ENCODE peak calls at places on chromosomes 13 and 19, in five cellular contexts. L is IMR-90, T is A549, U is K562, Z is GM12878. A is an unnamed sample.

GRCh38 chr19:39502640-39503417 is 4.1 kb downstream of the DLL3 start:
- DNase-seq in L (peak), U (peak), T (peak), Z (no peak), A (peak)

GRCh38 chr19:44939668-44940067 is 2.4 kb upstream of the APOC4 start:
- DNase-seq in Z (no peak), U (no peak), L (no peak), T (no peak), A (no peak)

GRCh38 chr13:26220575-26220974 is 1.5 kb downstream of the RNF6 start:
- DNase-seq in U (no peak), L (peak), Z (no peak), T (no peak), A (no peak)

GRCh38 chr19:17348700-17349099 is 11.3 kb downstream of the GTPBP3 start:
- DNase-seq in L (peak), Z (no peak), T (peak), U (peak), A (peak)

GRCh38 chr13:49649244-49649962 is 21.1 kb downstream of the ARL11 start:
- DNase-seq in T (peak), Z (no peak), U (peak), L (peak), A (no peak)

GRCh38 chr19:31501427-31502195 is 152.4 kb upstream of the TSHZ3 start:
- DNase-seq in U (no peak), T (no peak), L (no peak), Z (no peak), A (no peak)

GRCh38 chr13:98984983-98985382 is 7.1 kb upstream of the DOCK9 start:
- DNase-seq in L (no peak), U (peak), T (no peak), Z (no peak), A (no peak)

GRCh38 chr13:19324325-19324724 is 142.7 kb upstream of the TUBA3C start:
- DNase-seq in U (no peak), T (no peak), L (no peak), Z (no peak), A (no peak)

GRCh38 chr19:48254529-48254970 is 1.2 kb downstream of the CARD8 start:
- DNase-seq in L (no peak), T (no peak), Z (no peak), U (no peak), A (no peak)

GRCh38 chr19:51514866-51515481 is 13.4 kb upstream of the SIGLEC12 start:
- DNase-seq in L (peak), T (peak), U (peak), Z (peak), A (peak)

GRCh38 chr13:51015973-51016372 is 95.1 kb downstream of the C13orf42 start:
- DNase-seq in Z (no peak), L (no peak), U (no peak), T (no peak), A (no peak)

GRCh38 chr19:55467236-55468053 is 2.9 kb upstream of the C19orf85 start:
- DNase-seq in L (peak), T (peak), U (peak), Z (no peak), A (peak)

DNA sequence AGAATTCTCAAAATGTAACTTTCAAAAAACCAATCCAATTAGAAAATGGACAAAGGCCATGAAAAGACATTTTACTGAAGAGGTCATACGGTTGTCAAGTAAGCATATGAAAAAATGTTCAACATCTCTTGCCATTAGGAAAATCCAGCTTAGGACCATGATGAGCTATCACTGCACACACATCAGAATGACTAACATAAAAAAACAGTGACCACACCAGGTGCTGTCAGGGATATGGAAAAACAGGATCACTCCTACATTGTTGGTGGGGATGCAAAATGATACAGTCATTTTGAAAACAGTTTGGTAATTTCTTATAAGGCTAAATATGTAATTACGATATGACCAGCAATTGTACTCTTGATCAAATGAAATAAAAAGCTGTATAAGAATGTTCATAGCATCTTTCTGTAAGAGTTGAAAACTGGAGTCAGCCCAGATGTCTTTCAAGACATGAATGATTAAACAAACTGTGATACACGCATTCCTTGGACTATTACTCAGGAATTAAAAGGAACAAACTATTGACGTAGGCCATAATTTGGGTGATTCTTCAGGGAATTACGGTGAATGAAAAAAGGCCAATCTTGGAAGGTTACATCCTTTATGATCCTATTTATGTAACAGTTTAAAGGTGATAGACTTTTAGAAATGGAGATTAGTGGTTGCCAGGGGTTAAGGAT is 26.9 kb upstream of the RCBTB2 start:
- DNase-seq in U (no peak), Z (no peak), L (peak), T (no peak), A (no peak)
- H3K4me2 ChIP-seq in U (no peak), Z (no peak), L (no peak), T (no peak), A (no peak)

GRCh38 chr19:18596752-18597157 is 8.2 kb downstream of the REX1BD start:
- DNase-seq in L (no peak), U (peak), T (peak), Z (no peak), A (peak)
- TF ChIP-seq RCOR1 in L (no peak), U (no peak), T (no peak), Z (no peak), A (no peak)

DNA sequence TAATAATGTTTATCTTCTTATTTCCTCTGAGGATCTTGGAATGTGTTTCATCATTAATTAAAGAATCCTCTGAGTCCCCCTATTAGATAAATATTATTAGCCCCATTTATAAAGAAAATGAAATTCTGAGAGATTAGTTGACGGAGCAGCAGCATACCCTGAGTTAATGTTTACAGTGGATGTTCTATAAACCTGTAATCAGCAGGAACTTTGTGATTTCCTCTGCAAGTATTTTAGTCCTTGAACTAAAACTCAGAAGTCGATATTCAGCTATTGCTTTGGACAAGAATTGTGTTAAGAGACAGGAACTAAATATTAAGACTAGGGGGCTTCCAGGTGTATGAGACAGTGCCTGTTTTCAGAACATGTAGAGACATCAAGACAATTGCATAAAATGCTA is 243.3 kb downstream of the DCT start:
- DNase-seq in U (no peak), T (no peak), L (no peak), Z (no peak), A (no peak)
- H3K4me2 ChIP-seq in U (no peak), T (no peak), L (no peak), Z (no peak), A (peak)

DNA sequence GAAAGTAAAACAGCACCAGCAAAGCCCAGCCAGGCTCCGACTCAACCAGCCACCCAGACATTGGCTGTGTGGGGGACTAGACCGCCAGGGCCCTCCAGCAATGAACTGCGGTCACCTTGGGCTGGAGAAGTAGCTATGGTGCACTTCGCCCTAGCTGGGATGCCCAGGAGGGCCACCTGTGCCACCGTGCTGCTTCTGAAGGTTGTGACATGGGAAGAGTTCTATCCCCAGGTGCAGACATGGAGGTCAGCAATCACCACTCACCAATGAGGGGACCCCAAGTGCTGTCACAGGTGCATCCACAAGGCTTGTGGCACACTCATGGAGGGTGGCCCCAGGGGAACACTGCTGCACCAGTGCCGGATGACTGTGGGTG is 73.4 kb downstream of the CEBPG start:
- DNase-seq in T (no peak), Z (no peak), U (no peak), L (no peak), A (no peak)
- TF ChIP-seq RCOR1 in T (no peak), Z (no peak), U (no peak), L (no peak), A (no peak)

GRCh38 chr13:65508745-65509144 is 1721.4 kb downstream of the PCDH9 start:
- DNase-seq in Z (no peak), U (no peak), T (no peak), L (no peak), A (no peak)

GRCh38 chr13:65508338-65508737 is 1721.8 kb downstream of the PCDH9 start:
- DNase-seq in T (no peak), U (no peak), L (no peak), Z (no peak), A (no peak)

GRCh38 chr13:65504213-65504612 is 1725.9 kb downstream of the PCDH9 start:
- DNase-seq in T (no peak), Z (no peak), U (no peak), L (no peak), A (no peak)

DNA sequence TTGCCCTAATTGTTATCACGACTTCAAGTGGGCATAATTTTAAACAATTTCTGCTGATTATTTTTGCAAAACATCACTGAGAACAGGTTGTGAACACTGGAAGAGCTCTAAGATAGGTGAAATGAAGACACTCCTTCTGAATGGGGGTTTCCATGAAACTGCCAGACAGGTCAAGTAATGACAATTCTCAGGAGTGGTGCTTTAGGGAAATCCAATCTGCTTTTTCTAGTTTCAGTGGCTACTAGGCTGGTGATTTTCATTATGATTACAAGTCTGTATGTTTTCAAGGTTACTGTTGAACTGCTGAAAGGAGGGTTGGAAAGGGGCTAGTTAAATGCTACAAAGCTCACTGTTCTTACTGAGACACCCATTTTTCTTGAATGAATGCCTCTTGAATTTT is 1724.2 kb downstream of the PCDH9 start:
- DNase-seq in T (no peak), Z (no peak), L (no peak), U (no peak), A (no peak)
- H3K4me2 ChIP-seq in T (no peak), Z (no peak), L (no peak), U (no peak), A (no peak)

GRCh38 chr13:45339867-45340266 is 1.1 kb downstream of the TPT1 start:
- DNase-seq in Z (no peak), U (no peak), L (no peak), T (no peak), A (no peak)
- TF ChIP-seq RCOR1 in Z (no peak), U (no peak), L (no peak), T (no peak), A (no peak)

DNA sequence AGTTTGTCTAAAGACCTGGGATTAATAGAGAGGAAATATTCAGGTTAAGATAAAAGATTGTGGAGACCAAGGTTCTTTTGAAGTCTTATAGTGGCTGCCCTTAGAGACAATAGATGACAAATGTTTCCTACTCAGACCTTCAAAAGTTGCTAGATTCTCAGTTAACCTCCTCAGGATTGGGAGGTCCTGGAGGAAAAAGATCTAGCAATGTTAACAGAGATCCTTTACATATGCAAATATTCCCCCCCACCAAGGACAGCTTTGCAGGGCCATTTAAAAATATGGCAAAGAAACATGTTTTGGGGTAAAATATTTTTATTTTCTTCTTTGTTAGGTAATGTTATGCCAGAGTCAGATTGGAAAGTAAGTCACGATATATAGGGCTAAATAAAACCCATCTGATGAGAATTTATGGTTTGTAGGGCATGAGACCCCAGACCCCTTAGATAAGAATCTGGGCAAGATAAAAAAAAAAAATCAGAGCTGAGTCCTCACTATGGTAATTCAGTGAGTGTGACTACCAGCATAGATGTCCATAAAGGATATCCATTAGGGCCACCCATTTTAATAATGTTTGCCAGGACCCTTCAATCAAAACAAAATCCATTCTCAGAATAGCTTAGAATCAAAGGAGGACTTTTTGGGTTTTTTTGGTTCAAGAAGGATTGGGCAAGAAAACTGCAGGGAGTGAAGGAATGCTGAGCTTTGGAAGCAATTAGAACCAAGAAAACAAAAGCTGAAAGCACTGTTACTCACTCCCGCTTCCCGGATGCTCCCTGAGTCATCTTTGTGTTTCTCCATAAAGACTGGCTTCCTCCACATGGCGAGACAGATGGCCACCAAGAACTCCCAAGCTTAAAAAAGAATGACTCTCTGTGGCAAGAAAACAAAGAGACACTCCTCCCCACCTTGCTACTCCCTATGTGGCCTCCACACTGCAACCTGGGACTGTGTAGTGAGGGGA is 28.2 kb downstream of the VSTM1 start:
- DNase-seq in T (peak), U (peak), Z (no peak), L (peak), A (no peak)
- H3K4me2 ChIP-seq in T (peak), U (no peak), Z (no peak), L (peak), A (peak)

DNA sequence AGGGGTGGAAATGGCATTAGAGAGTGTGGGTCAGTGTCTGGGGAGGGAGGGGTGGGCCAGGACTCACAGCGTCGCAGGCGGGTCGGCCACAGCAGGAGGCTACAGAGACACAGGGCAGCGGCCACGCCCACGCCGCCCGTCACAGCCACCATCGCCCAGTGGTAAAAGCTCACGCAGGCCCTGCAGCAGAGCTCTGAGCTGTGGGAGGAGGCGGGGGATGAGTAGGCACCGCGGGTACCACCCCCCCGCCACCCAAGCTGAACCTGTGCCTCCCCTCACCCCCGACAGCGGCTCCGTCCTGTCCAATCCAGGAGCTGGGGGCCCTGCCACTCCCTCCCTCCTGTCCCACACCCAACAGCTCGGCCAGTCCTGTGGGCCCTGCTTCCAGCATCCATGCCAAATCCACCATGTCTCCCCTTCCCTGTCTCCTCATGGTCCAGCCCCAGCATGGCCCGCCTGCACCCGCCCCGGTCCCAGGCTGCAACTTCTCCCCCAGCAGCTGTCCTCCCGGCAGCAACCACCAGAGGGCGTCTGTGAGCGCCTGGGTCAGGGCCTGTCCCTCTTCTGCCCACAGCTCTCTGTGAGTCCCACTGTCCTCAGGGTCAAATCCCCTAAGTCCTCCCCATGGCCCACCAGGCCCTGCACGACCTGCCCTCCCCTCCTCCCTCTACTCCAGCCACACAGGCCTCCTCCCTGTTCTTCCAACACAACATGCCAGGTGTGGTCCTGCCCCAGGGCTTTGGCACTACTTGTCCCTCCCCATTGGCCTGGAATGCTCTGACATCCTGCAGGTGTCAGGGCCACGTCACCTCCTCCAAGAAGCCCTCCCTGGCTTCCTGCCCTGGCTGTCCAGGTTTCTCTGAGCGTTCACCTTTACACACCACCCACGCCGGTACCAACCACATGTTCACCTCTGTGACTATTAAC is 6.0 kb downstream of the TEKTIP1 start:
- DNase-seq in U (peak), T (peak), L (peak), Z (no peak), A (peak)
- TF ChIP-seq RCOR1 in U (no peak), T (no peak), L (no peak), Z (no peak), A (no peak)

GRCh38 chr13:24691381-24691780 is 11.2 kb downstream of the ATP12A start:
- DNase-seq in L (no peak), T (no peak), Z (no peak), U (no peak), A (no peak)

GRCh38 chr13:24698686-24699085 is 18.5 kb downstream of the ATP12A start:
- DNase-seq in L (no peak), T (no peak), Z (no peak), U (no peak), A (no peak)

GRCh38 chr13:24694907-24695306 is 14.7 kb downstream of the ATP12A start:
- DNase-seq in U (no peak), L (no peak), T (no peak), Z (no peak), A (no peak)

GRCh38 chr13:24692541-24692940 is 12.3 kb downstream of the ATP12A start:
- DNase-seq in T (no peak), U (no peak), L (peak), Z (no peak), A (no peak)

GRCh38 chr13:24693862-24694471 is 13.8 kb downstream of the ATP12A start:
- DNase-seq in Z (no peak), L (peak), T (peak), U (peak), A (peak)
- H3K4me2 ChIP-seq in Z (no peak), L (no peak), T (peak), U (no peak), A (peak)